ENCODE peak calls at places on chromosomes 16 and 17, in six cellular contexts. G is mammary epithelial cell; Q is neural progenitor cell; R is effector CD4-positive, alpha-beta T cell; O is posterior cingulate gyrus; K is body of pancreas. C is an unnamed sample.

GRCh38 chr17:72985882-72986720 is 106.4 kb downstream of the SLC39A11 start:
- DNase-seq in Q (peak; percentile 88), O (peak; percentile 91), K (peak; percentile 80), G (peak; percentile 58), R (peak; percentile 25), C (peak; percentile 71)

GRCh38 chr16:1787322-1788094 is 4.7 kb downstream of the NUBP2 start:
- DNase-seq in O (peak; percentile 79), G (no peak), R (no peak), Q (no peak), K (peak; percentile 13), C (no peak)

GRCh38 chr17:21019976-21020575 is 22.7 kb downstream of the USP22 start:
- DNase-seq in G (no peak), K (peak; percentile 49), Q (peak; percentile 29), O (peak; percentile 92), R (no peak), C (peak; percentile 69)

GRCh38 chr16:7436306-7436705 is 103.7 kb downstream of the RBFOX1 start:
- DNase-seq in G (no peak), Q (no peak), O (no peak), R (no peak), K (no peak), C (no peak)

GRCh38 chr17:45353047-45353446 is 36.2 kb upstream of the MAP3K14 start:
- DNase-seq in G (no peak), R (no peak), Q (no peak), O (no peak), K (no peak), C (no peak)

GRCh38 chr16:85328665-85329058 is 216.4 kb upstream of the CIBAR2 start:
- DNase-seq in G (no peak), K (no peak), O (no peak), R (no peak), Q (peak; percentile 95), C (no peak)

GRCh38 chr16:50833929-50834328 is 92.0 kb downstream of the CYLD start:
- DNase-seq in O (no peak), G (no peak), K (no peak), Q (no peak), R (no peak), C (no peak)

GRCh38 chr17:9074106-9074505 is 52.8 kb downstream of the NTN1 start:
- DNase-seq in Q (no peak), R (no peak), O (no peak), G (no peak), K (no peak), C (no peak)

GRCh38 chr17:7803981-7804380 is 30.0 kb upstream of the KDM6B start:
- DNase-seq in K (peak; percentile 35), G (peak; percentile 46), Q (no peak), R (no peak), O (no peak), C (no peak)

GRCh38 chr17:1154704-1155103 is 25.1 kb downstream of the ABR start:
- DNase-seq in O (peak; percentile 92), R (no peak), Q (no peak), G (no peak), K (no peak), C (no peak)

GRCh38 chr17:29709861-29710849 is 87.4 kb upstream of the CORO6 start:
- DNase-seq in Q (no peak), O (no peak), R (no peak), G (no peak), K (no peak), C (no peak)

GRCh38 chr17:74519951-74520553 is 11.2 kb downstream of the CD300LB start:
- DNase-seq in K (no peak), O (no peak), R (no peak), Q (no peak), G (no peak), C (no peak)

GRCh38 chr17:2050246-2050866 is 4.5 kb upstream of the HIC1 start:
- DNase-seq in O (no peak), G (peak; percentile 58), K (peak; percentile 74), R (peak; percentile 70), Q (peak; percentile 88), C (peak; percentile 84)

GRCh38 chr17:80138856-80139426 is 8.0 kb downstream of the EIF4A3 start:
- DNase-seq in O (no peak), R (no peak), Q (no peak), K (no peak), G (no peak), C (no peak)

GRCh38 chr16:77732241-77732946 is 10.1 kb downstream of the NUDT7 start:
- DNase-seq in R (no peak), K (no peak), G (peak; percentile 55), O (no peak), Q (no peak), C (no peak)

GRCh38 chr16:48611329-48612137 is 1.6 kb upstream of the N4BP1 start:
- DNase-seq in Q (no peak), R (peak; percentile 87), K (no peak), O (no peak), G (peak; percentile 80), C (no peak)

GRCh38 chr16:12092347-12092882 is 115.9 kb downstream of the SNX29 start:
- DNase-seq in K (no peak), O (no peak), R (no peak), Q (no peak), G (peak; percentile 87), C (no peak)

GRCh38 chr16:58960034-58960433 is 225.9 kb upstream of the GOT2 start:
- DNase-seq in K (no peak), G (no peak), O (no peak), R (no peak), Q (no peak), C (no peak)

GRCh38 chr17:4584125-4584834 is at the start of gene SMTNL2:
- DNase-seq in G (no peak), O (no peak), Q (peak; percentile 72), R (no peak), K (no peak), C (peak; percentile 54)

GRCh38 chr16:2026461-2027023 is at the start of gene NHERF2:
- DNase-seq in O (no peak), K (peak; percentile 69), Q (peak; percentile 74), G (no peak), R (peak; percentile 31), C (peak; percentile 50)

GRCh38 chr17:77287432-77288068 is 146.8 kb downstream of the SEC14L1 start:
- DNase-seq in R (no peak), O (no peak), K (peak; percentile 83), Q (peak; percentile 69), G (peak; percentile 80), C (no peak)

GRCh38 chr17:38352245-38353083 is 820 bp downstream of the SOCS7 start:
- DNase-seq in K (peak; percentile 41), R (peak; percentile 7), O (peak; percentile 85), Q (peak; percentile 58), G (peak; percentile 31), C (peak; percentile 44)

GRCh38 chr17:17681744-17682292 is 560 bp downstream of the RAI1 start:
- DNase-seq in K (peak; percentile 40), O (peak; percentile 84), G (no peak), Q (peak; percentile 68), R (peak; percentile 26), C (peak; percentile 54)

GRCh38 chr16:88924834-88925539 is 52.0 kb downstream of the CBFA2T3 start:
- DNase-seq in Q (peak; percentile 61), O (no peak), G (peak; percentile 68), R (no peak), K (peak; percentile 79), C (no peak)

GRCh38 chr17:43545383-43545632 is 832 bp downstream of the ETV4 start:
- DNase-seq in Q (no peak), K (peak; percentile 55), O (peak; percentile 84), R (peak; percentile 16), G (no peak), C (no peak)

GRCh38 chr17:57442914-57443571 is 186.7 kb downstream of the MSI2 start:
- DNase-seq in R (peak; percentile 20), K (peak; percentile 18), Q (no peak), O (peak; percentile 90), G (peak; percentile 70), C (peak; percentile 38)

GRCh38 chr17:67276075-67276474 is 31.1 kb upstream of the HELZ start:
- DNase-seq in G (no peak), K (no peak), O (no peak), R (no peak), Q (peak; percentile 11), C (no peak)

GRCh38 chr16:88394426-88394825 is 11.7 kb downstream of the ZNF469 start:
- DNase-seq in G (no peak), K (no peak), O (no peak), Q (no peak), R (no peak), C (no peak)